ENCODE peak calls at places on chromosomes 2 and 18, in seven cellular contexts. C, P, T, Z, N, Y and R are unnamed samples.
A peak's percentile ranks its signal among the peaks of the same experiment; 100 is the strongest.

GRCh38 chr18:52060612-52061259 is 279.3 kb upstream of the DCC start:
- DNase-seq in C (no peak), T (no peak), P (no peak), N (no peak), Z (no peak), Y (no peak), R (no peak)

GRCh38 chr2:54577035-54577434 is 120.9 kb downstream of the SPTBN1 start:
- DNase-seq in C (peak; percentile 87), Y (no peak), P (no peak), Z (no peak), N (peak; percentile 24), T (peak; percentile 47), R (no peak)

GRCh38 chr2:142874293-142874814 is 3.1 kb upstream of the KYNU start:
- DNase-seq in C (peak; percentile 24), N (peak; percentile 94), Z (no peak), P (peak; percentile 22), T (peak; percentile 98), Y (no peak), R (peak; percentile 62)

GRCh38 chr2:150486539-150487484 is 655 bp downstream of the RND3 start:
- DNase-seq in P (no peak), N (peak; percentile 68), C (peak; percentile 34), T (no peak), Y (peak; percentile 67), Z (no peak), R (no peak)

GRCh38 chr18:45664824-45665763 is 49.8 kb downstream of the SLC14A2 start:
- DNase-seq in Z (peak; percentile 61), P (peak; percentile 43), T (peak; percentile 46), C (peak; percentile 53), Y (peak; percentile 85), N (peak; percentile 81), R (peak; percentile 23)

GRCh38 chr2:46126571-46126970 is 170.6 kb upstream of the EPAS1 start:
- DNase-seq in Y (no peak), N (no peak), C (no peak), T (no peak), P (no peak), Z (no peak), R (no peak)

GRCh38 chr2:148529745-148530144 is 114.8 kb upstream of the EPC2 start:
- DNase-seq in Z (no peak), N (no peak), P (no peak), T (no peak), C (no peak), Y (no peak), R (no peak)

GRCh38 chr2:241036397-241036963 is 38.1 kb downstream of the SNED1 start:
- DNase-seq in Z (peak; percentile 71), Y (no peak), T (no peak), P (no peak), C (peak; percentile 35), N (peak; percentile 13), R (no peak)

GRCh38 chr2:133221398-133221797 is 346.9 kb downstream of the NCKAP5 start:
- DNase-seq in Z (no peak), T (no peak), N (no peak), C (no peak), P (no peak), Y (no peak), R (no peak)

GRCh38 chr2:236136483-236136882 is 31.7 kb downstream of the GBX2 start:
- DNase-seq in P (no peak), C (no peak), N (no peak), Y (no peak), T (no peak), Z (no peak), R (no peak)

GRCh38 chr2:199136681-199137080 is 321.1 kb downstream of the SATB2 start:
- DNase-seq in Y (no peak), P (peak; percentile 62), C (no peak), T (no peak), Z (peak; percentile 8), N (peak; percentile 90), R (peak; percentile 49)

GRCh38 chr18:31684279-31685096 is at the start of gene B4GALT6:
- DNase-seq in T (peak; percentile 47), N (no peak), Z (peak; percentile 16), P (no peak), Y (no peak), C (peak; percentile 30), R (no peak)

GRCh38 chr2:26033270-26033768 is 565 bp upstream of the RAB10 start:
- DNase-seq in T (peak; percentile 92), C (no peak), N (peak; percentile 85), P (peak; percentile 64), Y (peak; percentile 86), Z (no peak), R (no peak)

GRCh38 chr2:112831380-112831930 is 5.1 kb downstream of the IL1B start:
- DNase-seq in T (no peak), P (no peak), Z (no peak), N (no peak), Y (no peak), C (no peak), R (no peak)

GRCh38 chr2:199273043-199273647 is 184.6 kb downstream of the SATB2 start:
- DNase-seq in P (peak; percentile 9), Y (no peak), Z (no peak), T (no peak), N (peak; percentile 91), C (no peak), R (no peak)

GRCh38 chr2:191635333-191636234 is 42.4 kb upstream of the NABP1 start:
- DNase-seq in T (no peak), Z (no peak), P (no peak), C (no peak), Y (no peak), N (peak; percentile 83), R (peak; percentile 80)

GRCh38 chr2:27989149-27989548 is 98.6 kb downstream of the BABAM2 start:
- DNase-seq in Z (no peak), P (no peak), N (no peak), C (no peak), Y (no peak), T (peak; percentile 28), R (peak; percentile 88)

GRCh38 chr18:26159353-26159752 is 25.7 kb downstream of the PSMA8 start:
- DNase-seq in Y (no peak), C (no peak), Z (peak; percentile 22), T (no peak), P (no peak), N (peak; percentile 11), R (no peak)

DNA sequence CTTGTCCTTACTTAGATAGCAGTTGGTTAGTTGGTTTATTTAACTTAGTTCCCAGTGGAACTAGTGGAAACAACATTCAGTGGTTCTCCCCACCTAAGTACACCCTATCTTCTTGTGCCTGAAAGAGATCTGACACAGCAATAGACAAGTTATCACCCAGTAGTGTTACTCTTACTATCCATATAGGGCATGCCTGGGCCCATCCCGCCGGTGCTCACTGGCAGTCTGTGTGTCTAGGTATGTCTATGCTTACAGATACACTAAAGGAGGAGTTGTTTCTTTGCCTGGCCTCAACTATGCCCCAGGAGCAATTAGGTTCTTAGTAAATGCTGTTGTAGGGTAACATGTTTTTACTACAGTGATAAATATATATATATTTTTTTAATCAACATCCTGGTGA is 12.0 kb upstream of the NRP2 start:
- DNase-seq in N (no peak), P (no peak), C (no peak), Z (no peak), Y (no peak), T (no peak), R (no peak)
- H3K4me3 ChIP-seq in N (no peak overlapping the region), P (no peak overlapping the region), C (no peak overlapping the region), Z (no peak overlapping the region), Y (no peak overlapping the region), T (no peak overlapping the region), R (no peak overlapping the region)

GRCh38 chr2:84970266-84970955 is 550 bp upstream of the KCMF1 start:
- DNase-seq in C (peak; percentile 70), P (no peak), Z (peak; percentile 73), T (peak; percentile 70), N (peak; percentile 39), Y (peak; percentile 71), R (no peak)
- TF ChIP-seq CTCF in C (no peak), P (no peak), Z (no peak), T (peak; percentile 6), N (no peak), Y (no peak), R (no peak)

DNA sequence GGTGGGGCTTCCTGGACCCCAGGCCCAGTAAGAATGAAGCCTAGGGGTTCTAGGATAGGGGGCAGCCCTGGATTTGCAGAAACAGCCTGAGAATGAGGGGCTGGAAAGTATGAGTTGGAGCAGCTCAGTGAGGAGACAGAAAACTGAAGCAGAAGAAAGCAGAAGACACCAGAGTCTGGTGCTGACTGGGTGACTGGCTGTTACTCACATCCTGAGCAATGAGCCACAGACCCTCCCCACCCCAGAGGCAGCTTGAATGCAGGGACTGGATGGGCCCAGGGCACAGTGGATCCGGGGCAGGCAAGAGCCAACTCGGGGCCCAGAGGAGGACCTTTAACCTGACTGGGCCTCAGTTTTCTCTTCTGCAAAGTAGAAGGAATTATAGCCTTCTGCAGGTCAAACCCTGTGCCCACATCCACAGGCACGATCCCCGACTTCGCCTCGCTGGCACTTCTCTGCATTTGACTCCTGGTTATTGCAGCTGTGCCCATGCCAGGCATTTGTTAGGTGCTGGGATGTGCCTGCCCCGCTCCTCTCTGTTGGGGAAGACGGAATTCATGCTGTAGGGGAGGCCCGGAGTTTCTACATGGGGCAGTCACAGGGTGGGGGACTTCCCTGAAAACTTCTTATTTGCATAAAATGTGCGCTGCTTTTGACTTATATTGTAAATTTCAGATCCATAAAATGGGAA is 8.5 kb downstream of the STEAP3 start:
- DNase-seq in C (no peak), Z (no peak), N (peak; percentile 21), P (no peak), T (no peak), Y (no peak), R (no peak)
- H3K4me3 ChIP-seq in C (no peak overlapping the region), Z (no peak overlapping the region), N (no peak overlapping the region), P (no peak overlapping the region), T (no peak overlapping the region), Y (no peak overlapping the region), R (no peak overlapping the region)

DNA sequence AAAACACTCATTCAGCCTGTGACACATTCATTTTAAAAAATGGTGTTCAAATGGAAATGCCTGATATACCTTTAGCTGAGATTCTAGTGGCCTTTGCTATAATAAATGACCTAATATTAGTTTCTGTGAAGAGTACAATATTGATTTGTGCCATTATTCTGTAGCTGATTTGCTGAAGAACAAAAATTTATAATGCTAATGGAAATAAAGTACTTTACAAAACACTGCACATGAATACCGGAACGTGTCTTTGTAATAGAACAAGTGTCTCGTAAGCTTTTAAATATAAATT is 138.7 kb downstream of the WDR7 start:
- DNase-seq in P (no peak), T (no peak), C (no peak), Y (no peak), N (no peak), Z (no peak), R (no peak)
- TF ChIP-seq CTCF in P (no peak), T (no peak), C (no peak), Y (no peak), N (no peak), Z (no peak), R (no peak)

GRCh38 chr2:207766697-207767460 is 2.8 kb downstream of the FZD5 start:
- DNase-seq in Y (no peak), Z (no peak), T (no peak), N (no peak), C (peak; percentile 28), P (no peak), R (no peak)
- H3K4me3 ChIP-seq in Y (peak overlapping the region; percentile 2), Z (peak overlapping the region; percentile 34), T (no peak overlapping the region), N (no peak overlapping the region), C (no peak overlapping the region), P (no peak overlapping the region), R (peak overlapping the region; percentile 4)

GRCh38 chr2:207504513-207505171 is 25.1 kb upstream of the CREB1 start:
- DNase-seq in C (peak; percentile 21), N (peak; percentile 91), T (no peak), Z (no peak), P (no peak), Y (no peak), R (peak; percentile 38)
- TF ChIP-seq CTCF in C (no peak), N (peak; percentile 36), T (no peak), Z (no peak), P (no peak), Y (no peak), R (peak; percentile 21)